ENCODE peak calls at places on chromosomes 16 and 17, in eight cellular contexts. I, D, L, U, Z, K, S and A are unnamed samples.

GRCh38 chr16:57380671-57381462 is 8.6 kb downstream of the CX3CL1 start:
- DNase-seq in Z (no peak), I (no peak), K (no peak), S (no peak), L (peak), D (no peak), U (no peak), A (peak)

GRCh38 chr17:65588194-65588808 is 26.9 kb upstream of the AXIN2 start:
- DNase-seq in K (no peak), I (no peak), S (no peak), U (no peak), D (no peak), Z (peak), L (peak), A (no peak)

GRCh38 chr17:31475378-31476162 is 84.1 kb downstream of the RAB11FIP4 start:
- DNase-seq in L (no peak), K (no peak), I (no peak), U (no peak), S (no peak), Z (no peak), D (no peak), A (no peak)

GRCh38 chr17:55520402-55520801 is 9.2 kb upstream of the SMIM36 start:
- DNase-seq in L (no peak), U (no peak), I (no peak), D (no peak), Z (no peak), S (no peak), K (no peak), A (no peak)

GRCh38 chr16:66832661-66833305 is 2.0 kb upstream of the NAE1 start:
- DNase-seq in K (no peak), D (no peak), L (no peak), U (no peak), Z (no peak), S (no peak), I (no peak), A (no peak)

GRCh38 chr17:57114085-57114673 is 29.1 kb downstream of the AKAP1 start:
- DNase-seq in I (no peak), L (peak), S (no peak), U (no peak), D (no peak), K (peak), Z (peak), A (peak)

GRCh38 chr17:71633391-71633849 is 487.4 kb upstream of the SOX9 start:
- DNase-seq in I (no peak), D (no peak), U (peak), L (no peak), S (no peak), Z (peak), K (no peak), A (no peak)

GRCh38 chr17:32936894-32937500 is 9.0 kb downstream of the TMEM98 start:
- DNase-seq in K (peak), U (no peak), I (peak), D (peak), S (peak), L (peak), Z (peak), A (peak)

GRCh38 chr16:83015871-83016270 is 389.1 kb downstream of the CDH13 start:
- DNase-seq in S (no peak), I (no peak), L (no peak), Z (no peak), K (no peak), D (no peak), U (no peak), A (no peak)

GRCh38 chr16:67800252-67801046 is 5.9 kb downstream of the RANBP10 start:
- DNase-seq in D (no peak), I (no peak), S (no peak), Z (no peak), L (peak), U (no peak), K (no peak), A (no peak)

GRCh38 chr17:68439656-68440290 is 17.5 kb downstream of the WIPI1 start:
- DNase-seq in D (no peak), I (no peak), Z (no peak), L (no peak), U (no peak), S (no peak), K (no peak), A (no peak)

GRCh38 chr16:56964243-56965148 is 2.7 kb downstream of the CETP start:
- DNase-seq in D (peak), S (peak), L (peak), I (peak), Z (peak), U (no peak), K (peak), A (peak)

GRCh38 chr16:4315185-4316102 is at the start of gene GLIS2:
- DNase-seq in U (no peak), S (peak), L (peak), Z (peak), D (peak), K (peak), I (peak), A (peak)

GRCh38 chr17:5035356-5035755 is at the start of gene SLC52A1:
- DNase-seq in Z (peak), S (no peak), I (no peak), K (no peak), L (no peak), U (no peak), D (no peak), A (no peak)

GRCh38 chr16:24820522-24820921 is 25.2 kb upstream of the SLC5A11 start:
- DNase-seq in K (no peak), Z (no peak), L (no peak), D (no peak), I (no peak), U (no peak), S (no peak), A (no peak)

GRCh38 chr17:7280519-7281073 is 922 bp upstream of the SLC2A4 start:
- DNase-seq in K (peak), U (peak), Z (peak), S (peak), L (peak), I (peak), D (peak), A (peak)

GRCh38 chr16:85398688-85399582 is 214.2 kb upstream of the GSE1 start:
- DNase-seq in D (no peak), U (no peak), S (peak), K (no peak), Z (no peak), I (no peak), L (no peak), A (no peak)

GRCh38 chr17:55340171-55340570 is 75.4 kb downstream of the HLF start:
- DNase-seq in L (no peak), I (no peak), K (peak), U (no peak), S (no peak), D (no peak), Z (no peak), A (no peak)

GRCh38 chr16:5826332-5826731 is 728.7 kb upstream of the EEF2KMT start:
- DNase-seq in Z (no peak), K (no peak), I (no peak), D (no peak), U (no peak), L (no peak), S (no peak), A (no peak)

GRCh38 chr17:77526728-77527355 is 386.1 kb downstream of the SEC14L1 start:
- DNase-seq in K (no peak), D (no peak), U (no peak), S (no peak), I (no peak), L (no peak), Z (no peak), A (no peak)

GRCh38 chr17:78979780-78980623 is at the start of gene LGALS3BP:
- DNase-seq in D (no peak), Z (peak), L (peak), U (no peak), K (peak), S (peak), I (peak), A (peak)

GRCh38 chr16:1825864-1826690 is 548 bp downstream of the HAGH start:
- DNase-seq in D (no peak), Z (peak), K (no peak), S (no peak), I (no peak), L (peak), U (no peak), A (no peak)

GRCh38 chr17:55601874-55602364 is 90.7 kb upstream of the SMIM36 start:
- DNase-seq in S (no peak), K (peak), U (no peak), I (no peak), L (peak), Z (no peak), D (no peak), A (no peak)

GRCh38 chr16:59324462-59324861 is 590.3 kb upstream of the GOT2 start:
- DNase-seq in S (no peak), K (no peak), Z (no peak), L (no peak), U (no peak), D (no peak), I (no peak), A (no peak)

GRCh38 chr16:81873843-81874752 is 95.0 kb downstream of the PLCG2 start:
- DNase-seq in U (no peak), L (peak), I (no peak), D (peak), K (peak), Z (peak), S (no peak), A (peak)

GRCh38 chr16:87339086-87339723 is 22.0 kb upstream of the C16orf95 start:
- DNase-seq in D (no peak), I (no peak), S (no peak), Z (no peak), K (no peak), L (no peak), U (no peak), A (no peak)

DNA sequence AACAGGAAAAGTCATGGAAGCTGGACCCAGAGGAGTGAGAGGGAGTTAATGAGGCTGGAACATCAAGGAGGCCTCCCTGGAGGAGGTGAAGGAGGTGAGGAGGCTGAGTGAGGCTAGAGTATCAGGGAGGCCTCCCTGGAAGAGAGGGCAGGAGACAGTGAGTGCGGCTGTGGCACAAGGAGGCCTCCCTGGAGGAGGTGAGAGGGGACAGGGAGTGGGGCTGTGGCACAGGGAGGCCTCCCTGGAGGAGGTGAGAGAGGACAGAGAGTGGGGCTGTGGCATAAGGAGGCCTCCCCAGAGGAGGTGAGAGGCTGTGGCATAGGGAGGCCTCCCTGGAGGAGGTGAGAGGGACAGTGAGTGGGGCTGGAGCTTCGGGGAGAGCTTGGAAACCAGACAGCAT is 5.5 kb downstream of the CAMKK1 start:
- DNase-seq in S (no peak), Z (no peak), D (no peak), L (no peak), I (no peak), U (no peak), K (no peak), A (no peak)
- H3K27ac ChIP-seq in S (peak), Z (peak), D (peak), L (no peak), I (peak), U (peak), K (no peak), A (peak)

DNA sequence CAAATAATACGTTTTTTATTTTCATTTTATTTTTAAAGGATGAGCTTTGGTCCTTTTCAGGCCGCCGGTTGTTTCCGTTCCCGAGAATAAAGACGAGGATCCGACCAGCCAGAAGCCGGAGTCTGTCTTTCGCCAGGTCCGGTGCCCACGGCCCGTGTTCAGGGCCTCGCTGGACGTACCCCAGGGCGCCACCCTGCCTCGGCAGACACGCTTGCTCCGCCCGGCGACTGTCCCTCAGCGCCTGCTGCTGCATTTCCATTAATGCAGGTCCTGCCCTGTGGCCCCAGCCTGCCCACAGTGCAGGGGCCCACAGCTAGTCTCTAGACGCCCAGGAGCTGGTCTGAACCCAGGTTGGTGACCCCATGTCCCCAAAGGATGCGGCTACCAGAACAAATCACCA is 15.6 kb downstream of the METRNL start:
- DNase-seq in Z (no peak), D (no peak), K (no peak), L (no peak), I (no peak), S (no peak), U (no peak), A (no peak)
- H3K27ac ChIP-seq in Z (no peak), D (no peak), K (no peak), L (no peak), I (no peak), S (no peak), U (no peak), A (no peak)

GRCh38 chr16:53773881-53774280 is 69.9 kb downstream of the FTO start:
- DNase-seq in D (no peak), L (no peak), Z (no peak), I (no peak), U (no peak), K (no peak), S (no peak), A (no peak)
- H3K27ac ChIP-seq in D (no peak), L (no peak), Z (peak), I (no peak), U (no peak), K (no peak), S (no peak), A (no peak)

GRCh38 chr17:76485569-76485968 is 15.7 kb downstream of the RHBDF2 start:
- DNase-seq in S (peak), U (no peak), L (no peak), I (no peak), D (no peak), K (peak), Z (peak), A (peak)
- H3K27ac ChIP-seq in S (peak), U (no peak), L (no peak), I (peak), D (no peak), K (no peak), Z (no peak), A (peak)